ENCODE peak calls at places on chromosome 1, in four cellular contexts. H is stimulated activated CD8-positive, alpha-beta memory T cell treated with anti-CD3 and anti-CD28 coated beads, Interleukin-12 subunit alpha, Interleukin-12 subunit beta, amount 100 ng/mL, for 1 hour; I is stimulated activated CD4-positive, alpha-beta T cell treated with anti-CD3 and anti-CD28 coated beads, Interleukin-15, amount 100 ng/mL, for 24 hours; O is anterior cingulate cortex. U is an unnamed sample.

GRCh38 chr1:151716771-151717631 is at the start of gene CELF3:
- DNase-seq in H (no peak), I (peak), O (peak), U (no peak)

GRCh38 chr1:3545363-3546047 is 65.8 kb downstream of the MEGF6 start:
- DNase-seq in H (no peak), I (no peak), O (no peak), U (no peak)

GRCh38 chr1:81111818-81112217 is 688.9 kb upstream of the ADGRL2 start:
- DNase-seq in H (no peak), I (no peak), O (no peak), U (no peak)

GRCh38 chr1:109161836-109162606 is 48.1 kb downstream of the ELAPOR1 start:
- DNase-seq in H (no peak), I (peak), O (peak), U (no peak)

GRCh38 chr1:63575340-63575826 is 17.8 kb upstream of the PGM1 start:
- DNase-seq in H (no peak), I (no peak), O (no peak), U (no peak)

GRCh38 chr1:204992940-204993339 is 50.1 kb upstream of the CNTN2 start:
- DNase-seq in H (no peak), I (no peak), O (no peak), U (no peak)

GRCh38 chr1:160365325-160365724 is 1.5 kb upstream of the NHLH1 start:
- DNase-seq in H (no peak), I (no peak), O (no peak), U (no peak)

GRCh38 chr1:220113136-220113695 is 19.3 kb downstream of the IARS2 start:
- DNase-seq in H (no peak), I (peak), O (no peak), U (no peak)

GRCh38 chr1:160978510-160978927 is 23.9 kb upstream of the ITLN2 start:
- DNase-seq in H (no peak), I (no peak), O (no peak), U (no peak)

GRCh38 chr1:15953791-15954201 is 22.1 kb downstream of the ZBTB17 start:
- DNase-seq in H (no peak), I (no peak), O (no peak), U (no peak)

GRCh38 chr1:230821346-230821745 is 47.0 kb downstream of the C1orf198 start:
- DNase-seq in H (no peak), I (no peak), O (no peak), U (no peak)

GRCh38 chr1:11858158-11858557 is 587 bp downstream of the NPPB start:
- DNase-seq in H (no peak), I (no peak), O (no peak), U (no peak)

GRCh38 chr1:112143871-112144441 is 154.5 kb upstream of the KCND3 start:
- DNase-seq in H (no peak), I (no peak), O (no peak), U (no peak)

GRCh38 chr1:8061210-8061609 is 35.1 kb upstream of the ERRFI1 start:
- DNase-seq in H (no peak), I (no peak), O (no peak), U (no peak)

GRCh38 chr1:2535455-2535854 is 5.4 kb upstream of the HES5 start:
- DNase-seq in H (no peak), I (no peak), O (no peak), U (no peak)

GRCh38 chr1:115302390-115302961 is 35.6 kb downstream of the NGF start:
- DNase-seq in H (no peak), I (no peak), O (no peak), U (no peak)